ENCODE peak calls at places on chromosomes 5 and 9, in nine cellular contexts. E is HL-60, R is GM13976, O is IMR-90, Y is thyroid gland, F is lung, C is PC-9, P is mucosa of descending colon, V is transverse colon. W is an unnamed sample.

GRCh38 chr9:80561526-80561925 is 989.8 kb downstream of the TLE4 start:
- DNase-seq in E (no peak), R (no peak), O (no peak), Y (no peak), F (no peak), C (no peak), P (no peak), V (no peak), W (no peak)

GRCh38 chr9:36191696-36192095 is 975 bp downstream of the CLTA start:
- DNase-seq in E (no peak), R (no peak), O (no peak), Y (no peak), F (no peak), C (no peak), P (no peak), V (no peak), W (no peak)

GRCh38 chr9:92639124-92639523 is 30.8 kb downstream of the IPPK start:
- DNase-seq in E (no peak), R (no peak), O (no peak), Y (no peak), F (no peak), C (no peak), P (no peak), V (no peak), W (no peak)

GRCh38 chr9:74556685-74557084 is 59.5 kb downstream of the RORB start:
- DNase-seq in E (no peak), R (peak), O (no peak), Y (no peak), F (no peak), C (no peak), P (no peak), V (no peak), W (no peak)

GRCh38 chr5:111929892-111930291 is 172.9 kb upstream of the NREP start:
- DNase-seq in E (peak), R (no peak), O (peak), Y (no peak), F (no peak), C (no peak), P (no peak), V (no peak), W (peak)

GRCh38 chr9:115672477-115673316 is 480.9 kb upstream of the PAPPA start:
- DNase-seq in E (no peak), R (no peak), O (peak), Y (no peak), F (no peak), C (peak), P (no peak), V (no peak), W (peak)

GRCh38 chr9:112421771-112422222 is 41.9 kb downstream of the HSDL2 start:
- DNase-seq in E (no peak), R (no peak), O (peak), Y (no peak), F (no peak), C (no peak), P (no peak), V (no peak), W (no peak)

GRCh38 chr9:106587021-106587420 is 275.9 kb upstream of the ZNF462 start:
- DNase-seq in E (no peak), R (no peak), O (no peak), Y (no peak), F (no peak), C (no peak), P (no peak), V (no peak), W (no peak)

GRCh38 chr9:14075218-14075617 is 238.7 kb downstream of the NFIB start:
- DNase-seq in E (no peak), R (no peak), O (no peak), Y (no peak), F (no peak), C (no peak), P (no peak), V (no peak), W (no peak)

GRCh38 chr5:71790433-71790832 is 71.4 kb downstream of the CARTPT start:
- DNase-seq in E (no peak), R (no peak), O (no peak), Y (no peak), F (no peak), C (no peak), P (no peak), V (no peak), W (no peak)

GRCh38 chr5:55694152-55694830 is 17.8 kb downstream of the SLC38A9 start:
- DNase-seq in E (peak), R (no peak), O (peak), Y (no peak), F (no peak), C (no peak), P (no peak), V (no peak), W (no peak)

GRCh38 chr9:123003467-123003866 is 30.0 kb upstream of the GPR21 start:
- DNase-seq in E (no peak), R (no peak), O (peak), Y (no peak), F (no peak), C (no peak), P (no peak), V (no peak), W (no peak)

GRCh38 chr9:2837915-2838314 is 6.0 kb downstream of the PUM3 start:
- DNase-seq in E (no peak), R (no peak), O (peak), Y (no peak), F (no peak), C (no peak), P (no peak), V (no peak), W (no peak)

DNA sequence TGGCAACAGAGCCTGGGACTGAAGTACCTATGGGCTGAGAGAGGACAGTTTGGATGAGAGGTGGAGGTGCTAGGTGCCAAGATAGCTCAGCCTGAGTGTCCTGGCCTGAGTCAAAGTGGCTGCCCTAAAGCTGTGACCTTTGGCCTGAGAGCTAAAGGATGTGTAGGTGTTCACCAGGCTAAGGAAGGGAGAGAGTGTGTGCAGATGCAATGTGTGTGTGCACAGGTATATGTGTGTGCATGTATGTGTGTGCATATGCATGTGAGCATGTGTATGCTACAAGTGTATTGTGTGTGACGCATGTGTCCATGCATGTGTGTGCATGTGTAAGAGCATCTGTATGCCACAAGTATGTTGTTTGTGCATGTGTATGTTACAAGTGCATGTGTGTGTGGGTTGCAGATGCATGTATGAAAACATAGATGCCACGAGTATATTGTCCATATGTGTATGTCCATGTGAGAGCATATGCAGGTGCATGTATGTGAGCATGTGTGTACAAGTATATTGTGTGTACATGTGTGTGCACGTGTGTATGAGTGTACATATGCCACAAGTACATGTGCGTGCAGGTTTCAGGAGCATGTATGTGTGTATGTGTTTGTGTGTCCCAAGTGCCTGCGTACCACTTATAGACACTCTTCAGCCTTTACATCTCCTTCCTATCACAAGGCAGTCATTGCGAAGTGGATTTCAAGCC is 102.6 kb downstream of the SH3TC2 start:
- DNase-seq in E (no peak), R (no peak), O (no peak), Y (no peak), F (no peak), C (peak), P (no peak), V (no peak), W (no peak)
- TF ChIP-seq CTCF in E (no peak), R (no peak), O (no peak), Y (no peak), F (no peak), C (no peak), P (no peak), V (no peak), W (no peak)

GRCh38 chr5:149315753-149316152 is 29.5 kb upstream of the GRPEL2 start:
- DNase-seq in E (no peak), R (no peak), O (no peak), Y (no peak), F (no peak), C (no peak), P (no peak), V (no peak), W (no peak)

GRCh38 chr5:149310947-149311675 is 34.2 kb upstream of the GRPEL2 start:
- DNase-seq in E (no peak), R (no peak), O (peak), Y (peak), F (no peak), C (no peak), P (no peak), V (no peak), W (no peak)

GRCh38 chr5:149313151-149313841 is 32.0 kb upstream of the GRPEL2 start:
- DNase-seq in E (no peak), R (no peak), O (no peak), Y (no peak), F (no peak), C (no peak), P (no peak), V (no peak), W (no peak)

GRCh38 chr5:149317281-149318048 is 27.8 kb upstream of the GRPEL2 start:
- DNase-seq in E (peak), R (peak), O (peak), Y (peak), F (no peak), C (no peak), P (no peak), V (peak), W (peak)

DNA sequence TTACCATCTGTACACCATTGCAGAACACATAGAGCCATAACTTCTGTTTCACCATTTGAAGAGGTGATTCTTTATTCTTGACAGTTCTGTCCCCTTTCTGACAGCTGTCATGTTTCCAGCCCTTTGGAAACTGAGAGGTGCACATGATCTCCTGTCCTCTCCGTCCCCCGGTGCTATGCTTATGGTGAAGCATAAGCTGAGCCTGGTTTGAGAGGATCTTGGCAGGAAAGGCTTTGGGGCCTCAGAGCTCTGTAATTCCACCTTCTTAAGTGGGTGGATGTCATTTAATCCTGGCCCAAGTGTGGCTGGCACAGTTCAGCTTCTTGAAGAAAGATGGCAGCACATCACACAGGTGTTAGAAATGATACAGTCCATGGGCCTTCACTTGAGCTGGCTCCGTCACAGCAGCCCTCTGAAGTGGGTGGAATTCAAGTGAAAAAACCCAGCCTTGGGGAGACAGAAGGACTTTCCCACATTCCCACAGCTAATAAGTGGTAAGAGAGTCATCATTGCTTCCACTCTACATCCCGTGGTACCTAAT is 30.7 kb upstream of the GRPEL2 start:
- DNase-seq in E (no peak), R (no peak), O (no peak), Y (no peak), F (no peak), C (no peak), P (no peak), V (no peak), W (no peak)
- TF ChIP-seq CTCF in E (no peak), R (no peak), O (no peak), Y (no peak), F (no peak), C (no peak), P (no peak), V (no peak), W (peak)

GRCh38 chr5:80346055-80346454 is 26.3 kb downstream of the SPZ1 start:
- DNase-seq in E (peak), R (peak), O (no peak), Y (peak), F (no peak), C (peak), P (no peak), V (peak), W (no peak)
- TF ChIP-seq CTCF in E (peak), R (peak), O (peak), Y (no peak), F (no peak), C (peak), P (no peak), V (peak), W (peak)

DNA sequence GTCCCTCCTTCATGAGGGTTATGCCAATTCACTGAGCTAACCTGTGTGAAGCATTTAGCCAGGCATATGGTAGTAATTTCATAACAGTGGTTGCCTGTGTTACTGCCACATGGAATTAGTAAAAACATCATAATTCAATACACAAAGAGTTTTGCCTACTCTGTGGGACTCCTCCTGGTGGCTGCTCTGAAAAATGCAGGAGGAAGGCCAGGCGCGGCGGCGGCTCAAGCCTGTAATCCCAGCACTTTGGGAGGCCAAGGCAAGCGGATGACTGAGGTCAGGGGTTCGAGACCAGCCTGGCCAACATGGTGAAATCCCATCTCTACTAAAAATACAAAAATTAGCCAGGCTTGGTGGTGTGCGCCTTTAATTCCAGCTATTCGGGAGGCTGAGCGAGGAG is 547.3 kb downstream of the CDK5RAP2 start:
- DNase-seq in E (no peak), R (no peak), O (no peak), Y (no peak), F (no peak), C (no peak), P (no peak), V (no peak), W (peak)
- TF ChIP-seq CTCF in E (no peak), R (no peak), O (peak), Y (no peak), F (no peak), C (peak), P (no peak), V (no peak), W (peak)

GRCh38 chr5:7616897-7617296 is 221.0 kb downstream of the ADCY2 start:
- DNase-seq in E (no peak), R (no peak), O (no peak), Y (no peak), F (no peak), C (no peak), P (no peak), V (no peak), W (no peak)

DNA sequence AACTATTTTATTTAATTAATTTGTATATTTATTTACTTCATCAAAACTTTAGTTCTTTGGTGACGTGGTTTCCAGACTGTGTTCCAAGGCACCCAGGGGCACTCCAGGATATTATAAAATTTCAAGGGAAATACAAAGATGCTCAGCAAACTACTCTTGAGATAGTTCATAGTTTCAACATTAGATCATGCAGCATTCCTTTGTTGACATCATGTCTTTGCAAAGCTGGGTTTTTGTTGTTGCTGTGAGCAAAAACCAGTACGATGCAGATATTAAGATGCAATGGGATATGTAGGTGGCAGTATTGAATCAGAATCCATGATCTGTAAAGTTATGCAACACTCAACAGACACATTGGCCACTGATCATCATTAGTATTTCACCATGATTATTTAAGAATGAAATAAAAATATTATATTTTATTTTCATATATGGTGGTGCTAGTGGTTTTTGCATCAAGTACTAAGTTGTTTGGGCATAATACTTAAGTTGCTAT is 219.7 kb downstream of the ADCY2 start:
- DNase-seq in E (no peak), R (no peak), O (no peak), Y (no peak), F (no peak), C (no peak), P (no peak), V (no peak), W (no peak)
- TF ChIP-seq CTCF in E (no peak), R (no peak), O (no peak), Y (no peak), F (no peak), C (no peak), P (no peak), V (no peak), W (no peak)

GRCh38 chr5:17951392-17952169 is 317.3 kb downstream of the TAF11L14 start:
- DNase-seq in E (no peak), R (no peak), O (no peak), Y (no peak), F (no peak), C (peak), P (no peak), V (no peak), W (no peak)
- TF ChIP-seq CTCF in E (no peak), R (no peak), O (no peak), Y (no peak), F (no peak), C (peak), P (no peak), V (no peak), W (no peak)

GRCh38 chr5:179343902-179344300 is 1.4 kb downstream of the ADAMTS2 start:
- DNase-seq in E (no peak), R (no peak), O (peak), Y (no peak), F (no peak), C (no peak), P (no peak), V (peak), W (no peak)

GRCh38 chr5:179340465-179340864 is 4.8 kb downstream of the ADAMTS2 start:
- DNase-seq in E (no peak), R (no peak), O (no peak), Y (no peak), F (no peak), C (no peak), P (no peak), V (no peak), W (no peak)

GRCh38 chr5:179344301-179345178 is 721 bp downstream of the ADAMTS2 start:
- DNase-seq in E (no peak), R (no peak), O (peak), Y (no peak), F (no peak), C (no peak), P (no peak), V (no peak), W (no peak)

GRCh38 chr5:179343021-179343781 is 2.1 kb downstream of the ADAMTS2 start:
- DNase-seq in E (no peak), R (no peak), O (no peak), Y (no peak), F (no peak), C (no peak), P (no peak), V (no peak), W (no peak)

GRCh38 chr5:179342577-179342976 is 2.7 kb downstream of the ADAMTS2 start:
- DNase-seq in E (no peak), R (no peak), O (peak), Y (no peak), F (no peak), C (no peak), P (no peak), V (no peak), W (peak)
- TF ChIP-seq CTCF in E (no peak), R (no peak), O (peak), Y (no peak), F (no peak), C (no peak), P (no peak), V (no peak), W (peak)

GRCh38 chr9:87742813-87743428 is 17.0 kb downstream of the CTSL start:
- DNase-seq in E (no peak), R (no peak), O (peak), Y (no peak), F (no peak), C (no peak), P (no peak), V (no peak), W (no peak)
- TF ChIP-seq CTCF in E (no peak), R (no peak), O (no peak), Y (no peak), F (no peak), C (no peak), P (no peak), V (no peak), W (no peak)

GRCh38 chr5:141952030-141952429 is 6.0 kb downstream of the PCDH12 start:
- DNase-seq in E (no peak), R (no peak), O (no peak), Y (no peak), F (no peak), C (no peak), P (no peak), V (no peak), W (no peak)

GRCh38 chr5:141954193-141954592 is 3.8 kb downstream of the PCDH12 start:
- DNase-seq in E (peak), R (no peak), O (no peak), Y (no peak), F (no peak), C (no peak), P (no peak), V (no peak), W (no peak)

GRCh38 chr5:141948812-141949211 is 9.2 kb downstream of the PCDH12 start:
- DNase-seq in E (no peak), R (no peak), O (no peak), Y (no peak), F (no peak), C (no peak), P (no peak), V (no peak), W (no peak)

GRCh38 chr5:141950207-141951005 is 7.6 kb downstream of the PCDH12 start:
- DNase-seq in E (no peak), R (no peak), O (no peak), Y (no peak), F (no peak), C (no peak), P (no peak), V (no peak), W (no peak)

DNA sequence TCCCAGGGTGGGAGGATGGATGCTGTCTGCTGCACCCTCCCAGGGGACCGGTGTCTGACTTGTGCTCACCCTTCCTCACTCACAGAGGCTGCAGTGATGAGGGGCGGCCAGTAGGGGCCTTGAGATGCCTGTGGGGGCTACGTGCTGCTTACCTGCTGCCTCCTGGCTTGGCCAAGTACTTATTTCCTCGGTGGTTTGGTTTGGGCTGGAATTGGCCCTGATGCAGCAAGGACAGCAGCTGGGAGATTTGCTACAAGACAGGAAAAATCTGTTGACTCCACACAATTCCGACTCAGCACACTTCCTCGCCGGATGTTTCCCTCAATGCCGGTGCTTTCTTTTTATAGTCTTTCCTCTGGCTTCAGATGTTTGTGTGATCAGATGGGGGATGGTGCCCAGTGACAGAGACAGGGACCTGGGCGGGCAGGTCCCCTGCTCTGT is 6.6 kb downstream of the PCDH12 start:
- DNase-seq in E (no peak), R (peak), O (no peak), Y (no peak), F (no peak), C (no peak), P (no peak), V (no peak), W (no peak)
- TF ChIP-seq CTCF in E (no peak), R (peak), O (peak), Y (no peak), F (no peak), C (peak), P (no peak), V (no peak), W (peak)